ENCODE peak calls at places on chromosome 20, in four cellular contexts. One of them, this sample, is unnamed.

GRCh38 chr20:36091561-36092423 is 62.7 kb upstream of the EPB41L1 start:
- DNase-seq in endothelial cell of umbilical vein: no peak
- DNase-seq in mammary epithelial cell: no peak
- DNase-seq in astrocyte: no peak
- DNase-seq in this sample: no peak

GRCh38 chr20:26216025-26216424 is 519.4 kb upstream of the ZNF337 start:
- DNase-seq in endothelial cell of umbilical vein: no peak
- DNase-seq in mammary epithelial cell: peak
- DNase-seq in astrocyte: peak
- DNase-seq in this sample: peak

GRCh38 chr20:31675828-31676533 is 38.3 kb downstream of the COX4I2 start:
- DNase-seq in endothelial cell of umbilical vein: peak
- DNase-seq in mammary epithelial cell: no peak
- DNase-seq in astrocyte: peak
- DNase-seq in this sample: peak

GRCh38 chr20:62623488-62624324 is 18.6 kb upstream of the SLCO4A1 start:
- DNase-seq in endothelial cell of umbilical vein: peak
- DNase-seq in mammary epithelial cell: peak
- DNase-seq in astrocyte: peak
- DNase-seq in this sample: peak

GRCh38 chr20:54938707-54939106 is 463.3 kb downstream of the DOK5 start:
- DNase-seq in endothelial cell of umbilical vein: no peak
- DNase-seq in mammary epithelial cell: no peak
- DNase-seq in astrocyte: no peak
- DNase-seq in this sample: no peak

GRCh38 chr20:62860924-62861691 is 514 bp downstream of the TCFL5 start:
- DNase-seq in endothelial cell of umbilical vein: no peak
- DNase-seq in mammary epithelial cell: no peak
- DNase-seq in astrocyte: no peak
- DNase-seq in this sample: peak

GRCh38 chr20:47427746-47428145 is 71.2 kb upstream of the ZMYND8 start:
- DNase-seq in endothelial cell of umbilical vein: no peak
- DNase-seq in mammary epithelial cell: no peak
- DNase-seq in astrocyte: no peak
- DNase-seq in this sample: no peak

GRCh38 chr20:35002426-35003210 is 47.0 kb downstream of the MYH7B start:
- DNase-seq in endothelial cell of umbilical vein: no peak
- DNase-seq in mammary epithelial cell: no peak
- DNase-seq in astrocyte: no peak
- DNase-seq in this sample: no peak

GRCh38 chr20:58651548-58651822 is 402 bp downstream of the STX16 start:
- DNase-seq in endothelial cell of umbilical vein: peak
- DNase-seq in mammary epithelial cell: no peak
- DNase-seq in astrocyte: no peak
- DNase-seq in this sample: no peak

GRCh38 chr20:49419785-49420184 is 62.7 kb downstream of the KCNB1 start:
- DNase-seq in endothelial cell of umbilical vein: no peak
- DNase-seq in mammary epithelial cell: no peak
- DNase-seq in astrocyte: no peak
- DNase-seq in this sample: no peak

GRCh38 chr20:49418832-49419231 is 63.6 kb downstream of the KCNB1 start:
- DNase-seq in endothelial cell of umbilical vein: no peak
- DNase-seq in mammary epithelial cell: no peak
- DNase-seq in astrocyte: no peak
- DNase-seq in this sample: no peak

GRCh38 chr20:49420292-49420691 is 62.2 kb downstream of the KCNB1 start:
- DNase-seq in endothelial cell of umbilical vein: no peak
- DNase-seq in mammary epithelial cell: peak
- DNase-seq in astrocyte: no peak
- DNase-seq in this sample: no peak

GRCh38 chr20:49422176-49422575 is 60.3 kb downstream of the KCNB1 start:
- DNase-seq in endothelial cell of umbilical vein: no peak
- DNase-seq in mammary epithelial cell: no peak
- DNase-seq in astrocyte: no peak
- DNase-seq in this sample: no peak

DNA sequence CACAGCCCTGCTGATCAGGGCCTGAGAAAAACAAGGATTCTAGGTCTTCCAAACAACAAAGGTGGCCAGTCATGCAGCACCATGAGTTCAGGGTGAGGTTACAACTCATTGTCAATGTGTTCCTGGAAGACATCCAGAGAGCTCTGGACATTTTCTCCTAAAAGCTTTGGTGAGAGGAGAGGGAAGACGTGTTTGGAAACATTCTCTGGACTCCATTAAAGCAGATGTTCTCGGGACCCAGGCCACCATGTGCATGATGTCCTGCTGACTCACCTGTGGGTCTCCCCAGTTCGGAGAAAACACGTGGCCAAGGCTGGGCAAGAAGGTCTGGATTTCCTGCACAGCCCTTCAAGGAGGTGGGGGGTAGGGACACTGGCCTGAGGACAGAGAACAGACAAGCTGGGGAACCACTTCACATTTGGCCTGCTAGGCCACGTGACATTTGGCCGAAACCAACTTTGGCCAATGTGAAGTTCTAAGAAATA is 61.6 kb downstream of the KCNB1 start:
- DNase-seq in endothelial cell of umbilical vein: no peak
- DNase-seq in mammary epithelial cell: no peak
- DNase-seq in astrocyte: no peak
- DNase-seq in this sample: peak
- H3K9ac ChIP-seq in endothelial cell of umbilical vein: no peak
- H3K9ac ChIP-seq in mammary epithelial cell: no peak
- H3K9ac ChIP-seq in astrocyte: no peak
- H3K9ac ChIP-seq in this sample: no peak

GRCh38 chr20:49790077-49790798 is 22.4 kb upstream of the SLC9A8 start:
- DNase-seq in endothelial cell of umbilical vein: peak
- DNase-seq in mammary epithelial cell: no peak
- DNase-seq in astrocyte: no peak
- DNase-seq in this sample: peak
- H3K9ac ChIP-seq in endothelial cell of umbilical vein: peak
- H3K9ac ChIP-seq in mammary epithelial cell: no peak
- H3K9ac ChIP-seq in astrocyte: no peak
- H3K9ac ChIP-seq in this sample: no peak

GRCh38 chr20:1330075-1330830 is 1.3 kb upstream of the SDCBP2 start:
- DNase-seq in endothelial cell of umbilical vein: no peak
- DNase-seq in mammary epithelial cell: no peak
- DNase-seq in astrocyte: no peak
- DNase-seq in this sample: peak
- H3K9ac ChIP-seq in endothelial cell of umbilical vein: no peak
- H3K9ac ChIP-seq in mammary epithelial cell: no peak
- H3K9ac ChIP-seq in astrocyte: no peak
- H3K9ac ChIP-seq in this sample: peak

GRCh38 chr20:53594068-53595017 is 704 bp upstream of the ZNF217 start:
- DNase-seq in endothelial cell of umbilical vein: peak
- DNase-seq in mammary epithelial cell: peak
- DNase-seq in astrocyte: peak
- DNase-seq in this sample: peak
- H3K9ac ChIP-seq in endothelial cell of umbilical vein: peak
- H3K9ac ChIP-seq in mammary epithelial cell: peak
- H3K9ac ChIP-seq in astrocyte: peak
- H3K9ac ChIP-seq in this sample: peak

DNA sequence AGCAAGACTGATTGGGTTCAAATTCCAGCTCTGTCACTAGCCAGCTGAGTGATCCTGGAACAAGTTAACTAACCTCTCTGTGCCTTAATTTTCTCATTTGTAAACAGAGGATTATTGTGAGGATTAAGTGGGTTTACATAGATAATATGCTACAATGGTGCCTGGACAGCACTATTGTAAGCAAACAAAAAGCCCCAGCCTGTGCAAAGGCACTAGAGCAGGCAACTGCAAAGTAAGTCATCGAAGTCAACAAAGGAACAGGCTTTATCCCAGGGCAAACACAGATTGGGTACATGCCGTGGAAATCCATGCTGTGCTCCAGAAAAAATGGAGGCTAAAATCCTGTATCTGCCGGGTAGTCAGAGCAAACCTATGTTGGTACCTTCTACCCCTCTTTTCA is 43.2 kb upstream of the CTNNBL1 start:
- DNase-seq in endothelial cell of umbilical vein: no peak
- DNase-seq in mammary epithelial cell: no peak
- DNase-seq in astrocyte: no peak
- DNase-seq in this sample: no peak
- H3K9ac ChIP-seq in endothelial cell of umbilical vein: no peak
- H3K9ac ChIP-seq in mammary epithelial cell: no peak
- H3K9ac ChIP-seq in astrocyte: no peak
- H3K9ac ChIP-seq in this sample: no peak

This sample was measured in GM23248.